ENCODE peak calls at places on chromosome 16, in five cellular contexts. Q is MM.1S, W is colonic mucosa, J is AG04450, U is Panc1. T is an unnamed sample.

GRCh38 chr16:54140057-54140787 is 146.4 kb downstream of the IRX3 start:
- DNase-seq in W (no peak), J (no peak), U (no peak), Q (no peak), T (no peak)

GRCh38 chr16:88505405-88506082 is 52.5 kb downstream of the ZFPM1 start:
- DNase-seq in Q (no peak), U (no peak), W (peak; percentile 94), J (no peak), T (no peak)

GRCh38 chr16:24670623-24671454 is 58.6 kb upstream of the TNRC6A start:
- DNase-seq in Q (no peak), W (peak; percentile 26), J (no peak), U (no peak), T (peak; percentile 92)

GRCh38 chr16:24070851-24071250 is 185.3 kb upstream of the CACNG3 start:
- DNase-seq in W (no peak), J (no peak), Q (peak; percentile 50), U (peak; percentile 17), T (no peak)

GRCh38 chr16:53417011-53417410 is 17.3 kb upstream of the RBL2 start:
- DNase-seq in U (no peak), Q (no peak), W (no peak), J (no peak), T (no peak)

GRCh38 chr16:78310990-78311561 is 211.6 kb downstream of the WWOX start:
- DNase-seq in U (no peak), W (no peak), Q (no peak), J (no peak), T (no peak)

GRCh38 chr16:8874388-8874787 is 5.6 kb upstream of the CARHSP1 start:
- DNase-seq in Q (no peak), J (no peak), U (no peak), W (no peak), T (no peak)

GRCh38 chr16:4801051-4801961 is 1.1 kb downstream of the ROGDI start:
- DNase-seq in J (no peak), U (no peak), Q (no peak), W (no peak), T (no peak)

GRCh38 chr16:29007865-29008593 is 23.2 kb downstream of the LAT start:
- DNase-seq in Q (no peak), U (no peak), W (no peak), J (peak; percentile 50), T (no peak)

GRCh38 chr16:75379911-75380847 is 53.1 kb downstream of the CFDP1 start:
- DNase-seq in J (no peak), Q (peak; percentile 56), U (no peak), W (peak; percentile 27), T (no peak)

GRCh38 chr16:88014201-88014781 is 63.1 kb downstream of the BANP start:
- DNase-seq in U (no peak), J (peak; percentile 18), W (no peak), Q (no peak), T (no peak)

GRCh38 chr16:50932348-50932916 is 190.5 kb downstream of the CYLD start:
- DNase-seq in W (no peak), Q (no peak), U (no peak), J (no peak), T (no peak)

GRCh38 chr16:85829751-85830445 is 30.4 kb downstream of the COX4I1 start:
- DNase-seq in Q (no peak), W (no peak), J (no peak), U (no peak), T (no peak)

GRCh38 chr16:86078121-86078600 is 179.2 kb downstream of the IRF8 start:
- DNase-seq in U (no peak), Q (no peak), W (no peak), J (no peak), T (no peak)

GRCh38 chr16:28326881-28327610 is 34.7 kb downstream of the SBK1 start:
- DNase-seq in U (no peak), J (no peak), W (peak; percentile 60), Q (peak; percentile 73), T (no peak)

GRCh38 chr16:71479420-71479819 is 9.7 kb downstream of the ZNF19 start:
- DNase-seq in Q (no peak), J (no peak), W (no peak), U (no peak), T (no peak)

GRCh38 chr16:84832488-84833141 is 12.8 kb downstream of the CRISPLD2 start:
- DNase-seq in W (peak; percentile 59), U (no peak), Q (no peak), J (peak; percentile 100), T (no peak)

GRCh38 chr16:4680673-4681470 is 12.5 kb upstream of the NUDT16L1 start:
- DNase-seq in J (no peak), W (no peak), U (no peak), Q (no peak), T (no peak)

GRCh38 chr16:48386559-48387312 is 1.5 kb upstream of the SIAH1 start:
- DNase-seq in W (no peak), J (no peak), U (no peak), Q (no peak), T (no peak)

GRCh38 chr16:28136751-28137434 is 73.4 kb upstream of the GSG1L start:
- DNase-seq in W (no peak), J (no peak), Q (no peak), U (no peak), T (no peak)

GRCh38 chr16:31072540-31073072 is 1.4 kb downstream of the ZNF668 start:
- DNase-seq in W (peak; percentile 46), J (no peak), U (no peak), Q (peak; percentile 35), T (no peak)

GRCh38 chr16:70553175-70553574 is 29.6 kb downstream of the SF3B3 start:
- DNase-seq in J (no peak), W (no peak), U (no peak), Q (no peak), T (no peak)

GRCh38 chr16:52537463-52537862 is 9.5 kb downstream of the TOX3 start:
- DNase-seq in W (no peak), J (no peak), U (no peak), Q (no peak), T (no peak)

GRCh38 chr16:50269061-50269705 is 2.8 kb downstream of the ADCY7 start:
- DNase-seq in W (no peak), J (no peak), U (no peak), Q (no peak), T (no peak)

GRCh38 chr16:31350275-31351005 is 4.5 kb upstream of the ITGAX start:
- DNase-seq in Q (no peak), J (no peak), U (no peak), W (no peak), T (no peak)

GRCh38 chr16:77443834-77444460 is 9.1 kb upstream of the ADAMTS18 start:
- DNase-seq in U (no peak), W (no peak), Q (no peak), J (no peak), T (no peak)

GRCh38 chr16:13883881-13884280 is 36.1 kb upstream of the ERCC4 start:
- DNase-seq in W (no peak), J (no peak), Q (no peak), U (no peak), T (no peak)

DNA sequence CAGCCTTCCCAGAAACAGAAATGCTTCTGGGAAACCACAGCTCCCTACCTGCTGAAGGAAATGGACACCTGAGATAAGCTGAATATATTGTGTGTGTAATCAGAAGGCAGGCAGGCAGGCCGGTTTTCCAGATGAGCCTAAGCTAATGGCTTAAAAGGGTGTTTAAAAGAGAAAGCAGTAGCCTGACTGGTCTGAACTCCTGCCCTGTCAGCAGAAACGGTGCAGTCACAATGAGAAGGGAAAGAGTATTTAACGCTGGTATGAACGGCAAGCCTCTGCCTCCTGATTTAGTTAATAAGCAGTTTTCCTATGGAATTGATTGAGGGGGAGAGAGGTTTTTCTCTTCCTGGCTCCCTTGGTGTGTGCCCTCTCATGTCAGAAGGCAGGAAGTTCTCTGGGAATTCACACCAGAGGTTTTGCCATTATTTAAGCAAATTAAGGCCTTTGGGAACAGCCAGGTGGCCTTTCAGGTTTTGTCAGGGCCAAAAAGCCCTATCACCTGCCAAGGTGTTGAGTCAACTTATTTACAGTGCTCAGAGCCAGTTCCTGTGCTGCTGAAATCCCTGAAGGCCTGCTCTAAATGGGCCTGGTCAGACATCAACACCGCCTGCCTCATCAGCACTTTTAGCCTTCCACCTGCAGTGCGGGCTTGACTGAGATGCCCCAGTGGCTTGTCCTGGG is 41.6 kb downstream of the CDH1 start:
- DNase-seq in U (no peak), J (no peak), Q (no peak), W (peak; percentile 43), T (no peak)
- TF ChIP-seq CTCF in U (no peak), J (no peak), Q (no peak), W (no peak), T (no peak)

GRCh38 chr16:19715566-19715965 is 2.5 kb downstream of the KNOP1 start:
- DNase-seq in U (no peak), J (no peak), W (no peak), Q (no peak), T (no peak)

GRCh38 chr16:19717319-19717718 is 708 bp downstream of the KNOP1 start:
- DNase-seq in J (no peak), Q (peak; percentile 22), W (no peak), U (no peak), T (no peak)

GRCh38 chr16:19718624-19718965 is 524 bp downstream of the IQCK start:
- DNase-seq in W (peak; percentile 52), Q (no peak), J (no peak), U (no peak), T (no peak)

GRCh38 chr16:19717781-19718623 is at the start of the genes IQCK and KNOP1:
- DNase-seq in Q (peak; percentile 95), W (peak; percentile 91), U (no peak), J (peak; percentile 73), T (peak; percentile 71)

DNA sequence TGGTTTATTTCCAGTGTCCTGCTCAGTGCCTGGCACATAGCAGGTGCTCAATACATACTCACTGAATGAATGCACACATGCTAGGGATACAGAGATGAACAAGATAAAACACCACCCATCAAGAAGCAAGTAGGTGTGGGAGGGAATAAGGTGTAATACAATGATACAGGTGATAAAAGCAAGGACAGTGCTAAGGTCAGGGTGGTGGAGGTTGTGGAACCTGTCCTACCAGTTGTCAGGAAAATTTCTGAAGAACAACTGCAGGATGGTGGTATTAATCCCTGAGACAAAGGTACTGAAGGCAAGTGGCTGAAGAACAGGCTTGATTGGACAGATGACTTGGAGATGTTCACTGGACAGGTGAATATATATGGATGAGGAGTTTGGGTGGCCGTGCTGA is 1.8 kb downstream of the KNOP1 start:
- DNase-seq in U (no peak), W (peak; percentile 74), Q (no peak), J (no peak), T (no peak)
- H3K4me3 ChIP-seq in U (no peak overlapping the region), W (peak overlapping the region; percentile 98), Q (no peak overlapping the region), J (peak overlapping the region; percentile 90), T (no peak overlapping the region)

DNA sequence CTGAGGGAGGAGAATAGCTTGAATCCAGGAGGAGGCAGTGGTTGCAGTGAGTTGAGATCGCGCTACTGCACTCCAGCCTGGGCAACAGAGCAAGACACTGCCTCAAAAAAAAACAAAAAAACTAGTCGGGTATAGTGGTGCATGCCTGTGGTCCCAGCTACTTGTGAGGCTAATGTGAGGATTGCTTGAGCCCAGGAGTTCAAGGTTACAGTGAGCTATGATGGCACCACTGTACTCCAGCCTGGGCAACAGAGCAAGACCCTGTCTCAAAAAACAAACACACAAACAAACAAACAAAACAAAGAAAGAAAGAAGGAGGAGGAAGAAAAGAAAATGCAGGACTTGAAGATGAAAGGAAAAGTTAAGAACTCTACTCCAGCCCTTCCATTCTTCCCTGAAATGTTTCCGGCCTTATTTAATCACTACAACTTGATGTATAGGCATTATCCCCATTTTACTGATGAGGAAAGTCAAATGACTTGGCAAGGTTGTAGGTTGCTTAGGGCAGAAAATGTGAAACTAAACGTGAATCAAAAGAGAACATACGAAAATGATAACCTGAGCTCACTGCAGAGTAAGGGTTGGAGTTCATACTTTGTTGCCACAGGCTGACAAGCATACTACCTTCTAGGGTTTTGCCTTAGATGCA is 30.0 kb downstream of the PSME3IP1 start:
- DNase-seq in J (no peak), W (no peak), Q (no peak), U (no peak), T (no peak)
- H3K27me3 ChIP-seq in J (no peaks in the 10 kb centered on the region), W (no peaks in the 10 kb centered on the region), Q (no peaks in the 10 kb centered on the region), U (no peaks in the 10 kb centered on the region), T (no peaks in the 10 kb centered on the region)

GRCh38 chr16:80065565-80065964 is 465.0 kb upstream of the MAF start:
- DNase-seq in U (no peak), Q (no peak), J (no peak), W (no peak), T (no peak)
- TF ChIP-seq CTCF in U (no peak), Q (no peak), J (no peak), W (no peak), T (no peak)